ENCODE peak calls at places on chromosome 9, in five cellular contexts. M is CD8-positive, alpha-beta T cell; W is prostate gland; Q is cardiac muscle cell; H is mucosa of descending colon. X is an unnamed sample.

GRCh38 chr9:98977813-98978212 is 34.1 kb downstream of the COL15A1 start:
- DNase-seq in W (no peak), H (no peak), M (no peak), Q (no peak), X (no peak)

GRCh38 chr9:15725953-15726352 is 173.1 kb downstream of the CCDC171 start:
- DNase-seq in M (no peak), Q (no peak), H (no peak), W (no peak), X (peak)

GRCh38 chr9:133888048-133888778 is 103.9 kb downstream of the VAV2 start:
- DNase-seq in Q (no peak), H (no peak), M (no peak), W (no peak), X (no peak)

GRCh38 chr9:77063645-77064285 is 44.3 kb downstream of the FOXB2 start:
- DNase-seq in Q (peak), H (no peak), M (no peak), W (no peak), X (peak)

GRCh38 chr9:116058421-116058820 is 95.2 kb upstream of the PAPPA start:
- DNase-seq in W (no peak), H (no peak), Q (peak), M (no peak), X (no peak)

GRCh38 chr9:135887585-135888050 is 19.7 kb downstream of the CAMSAP1 start:
- DNase-seq in W (no peak), M (peak), Q (no peak), H (no peak), X (no peak)

GRCh38 chr9:130175355-130175754 is 3.2 kb downstream of the NCS1 start:
- DNase-seq in Q (no peak), M (no peak), H (no peak), W (no peak), X (no peak)

GRCh38 chr9:13513710-13514444 is 234.4 kb upstream of the MPDZ start:
- DNase-seq in Q (peak), H (no peak), M (no peak), W (peak), X (no peak)

GRCh38 chr9:35114113-35114847 is 1.4 kb downstream of the ATOSB start:
- DNase-seq in H (peak), M (peak), W (peak), Q (peak), X (peak)

GRCh38 chr9:76394896-76395244 is 644 bp upstream of the RFK start:
- DNase-seq in W (peak), M (peak), Q (peak), H (no peak), X (no peak)

DNA sequence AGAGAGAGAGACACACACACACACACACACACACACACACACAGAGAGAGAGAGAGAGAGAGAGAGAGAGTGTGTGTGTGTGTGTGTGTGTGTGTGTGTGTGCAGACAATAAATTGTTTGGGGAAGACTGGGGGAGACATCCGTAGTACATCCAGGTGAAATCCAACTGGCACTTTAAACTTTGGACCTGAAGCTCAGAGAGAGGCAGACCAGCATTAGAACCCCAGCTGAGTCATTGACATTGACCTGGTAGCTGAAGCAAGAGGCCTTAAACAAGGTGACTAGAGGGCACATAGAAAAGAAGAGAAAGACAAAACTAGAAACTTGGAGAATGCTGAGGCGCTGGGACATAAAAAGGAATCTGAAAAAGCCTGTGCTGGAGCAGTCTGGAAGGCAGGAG is 251.5 kb downstream of the CRB2 start:
- DNase-seq in Q (no peak), H (no peak), W (no peak), M (no peak), X (no peak)
- H3K4me3 ChIP-seq in Q (no peak), H (no peak), W (no peak), M (no peak), X (no peak)

DNA sequence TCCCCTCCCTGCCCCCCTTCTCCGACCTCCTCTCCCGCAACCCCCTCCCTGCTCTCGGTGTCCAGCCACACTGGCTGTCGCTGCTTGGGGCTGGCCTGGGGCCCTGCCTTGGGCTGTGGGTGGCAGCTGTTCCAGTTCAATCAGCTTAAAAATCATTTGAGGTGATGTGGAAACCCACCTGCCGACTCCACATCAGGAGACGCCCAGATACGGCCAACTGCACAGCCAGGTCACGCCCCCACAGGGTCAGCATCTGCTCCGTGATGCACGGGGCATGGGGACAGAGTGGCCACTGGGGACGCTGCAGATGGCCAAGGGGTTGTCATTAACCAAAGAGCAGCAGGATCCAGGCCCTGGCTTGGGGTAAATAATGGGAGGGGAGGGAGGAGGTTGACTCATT is 106.9 kb upstream of the MVB12B start:
- DNase-seq in H (no peak), W (no peak), Q (no peak), M (no peak), X (no peak)
- TF ChIP-seq CTCF in H (no peak), W (no peak), Q (no peak), M (no peak), X (no peak)

DNA sequence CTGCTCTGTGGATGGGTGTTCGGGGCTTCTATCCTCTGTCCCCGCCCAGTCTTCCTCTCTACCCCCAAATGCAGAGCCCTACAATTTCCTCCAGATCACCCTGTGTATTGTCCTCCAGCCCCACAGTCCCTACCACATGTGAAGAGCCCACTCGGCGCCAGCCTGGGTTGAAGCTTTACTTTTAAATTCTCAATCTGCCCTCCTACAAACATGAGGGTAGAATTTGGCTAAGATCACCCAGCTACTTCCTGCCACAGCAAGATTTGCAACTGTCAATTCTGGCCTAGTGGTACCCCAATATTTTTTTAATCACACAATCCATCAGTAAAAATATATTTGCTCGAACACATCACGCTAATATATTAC is 3.9 kb downstream of the AKNA start:
- DNase-seq in W (no peak), H (no peak), M (no peak), Q (no peak), X (no peak)
- H3K4me3 ChIP-seq in W (no peak), H (no peak), M (peak), Q (no peak), X (peak)

DNA sequence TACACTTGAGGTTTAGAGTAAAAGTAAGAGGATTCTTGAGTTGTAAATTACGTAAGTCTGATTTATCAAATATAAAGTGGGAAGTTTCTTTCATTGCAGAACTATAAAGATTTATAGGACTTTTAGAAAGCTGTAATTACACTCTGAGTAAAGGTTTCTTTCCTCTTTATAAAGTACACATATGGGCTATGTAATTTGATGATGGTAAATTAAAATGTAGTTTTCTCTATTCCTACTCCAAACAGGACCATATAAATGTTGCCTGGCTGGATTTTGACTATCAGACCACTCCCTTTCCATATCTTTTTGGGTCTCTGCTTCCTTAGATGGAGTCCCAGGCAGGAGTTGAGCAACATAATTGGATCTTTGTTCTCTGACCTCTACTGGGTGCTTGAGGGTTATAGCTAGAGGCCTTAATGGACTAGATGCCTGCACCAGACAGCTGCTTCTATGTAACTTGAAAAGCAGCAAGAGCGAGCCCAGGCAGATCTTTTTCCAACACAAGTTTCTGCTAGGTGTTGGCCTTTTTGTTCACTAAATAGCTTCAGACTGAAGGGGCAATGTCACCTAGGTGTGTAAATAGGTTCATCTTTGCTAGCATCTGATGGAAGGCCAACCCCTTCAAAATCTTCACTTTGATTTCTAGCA is 11.4 kb upstream of the TEX48 start:
- DNase-seq in M (no peak), H (no peak), Q (no peak), W (no peak), X (no peak)
- TF ChIP-seq CTCF in M (no peak), H (no peak), Q (no peak), W (no peak), X (no peak)

GRCh38 chr9:127578627-127578951 is 33.5 kb upstream of the STXBP1 start:
- DNase-seq in M (no peak), W (no peak), Q (no peak), H (no peak), X (no peak)

GRCh38 chr9:127580879-127581278 is 31.2 kb upstream of the STXBP1 start:
- DNase-seq in M (no peak), Q (no peak), W (no peak), H (no peak), X (no peak)

GRCh38 chr9:127575875-127576778 is 36.0 kb upstream of the STXBP1 start:
- DNase-seq in W (no peak), Q (no peak), H (no peak), M (no peak), X (no peak)

GRCh38 chr9:127580371-127580770 is 31.7 kb upstream of the STXBP1 start:
- DNase-seq in M (no peak), H (no peak), Q (no peak), W (no peak), X (no peak)

GRCh38 chr9:127578952-127579853 is 32.9 kb upstream of the STXBP1 start:
- DNase-seq in M (peak), Q (peak), H (peak), W (peak), X (peak)
- H3K4me3 ChIP-seq in M (no peak), Q (no peak), H (no peak), W (peak), X (peak)

GRCh38 chr9:78296893-78297671 is at the start of gene PSAT1:
- DNase-seq in Q (peak), H (peak), W (peak), M (peak), X (peak)
- TF ChIP-seq CTCF in Q (no peak), H (no peak), W (peak), M (no peak), X (no peak)

GRCh38 chr9:126298319-126298801 is 28.3 kb upstream of the MVB12B start:
- DNase-seq in Q (no peak), W (no peak), H (peak), M (no peak), X (no peak)
- H3K4me3 ChIP-seq in Q (no peak), W (no peak), H (no peak), M (no peak), X (no peak)

DNA sequence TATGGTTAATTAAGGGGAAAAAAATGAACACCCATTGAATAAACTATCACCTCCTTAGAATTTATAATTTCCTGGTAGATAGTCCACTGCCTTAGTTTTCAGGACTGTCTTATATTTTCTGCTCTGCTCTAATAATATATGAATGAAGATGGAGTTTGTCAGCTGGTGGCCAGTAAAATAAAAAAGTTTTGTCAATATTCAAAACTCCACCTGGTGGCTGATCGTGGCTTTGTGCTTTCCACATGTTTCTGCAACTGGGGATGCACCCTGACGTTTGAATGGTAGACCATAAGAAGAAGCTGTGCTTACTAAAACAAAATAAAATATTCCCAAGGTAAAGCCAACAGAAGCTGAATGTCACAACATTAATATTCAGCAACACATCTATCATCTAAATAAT is 286.6 kb upstream of the IZUMO3 start:
- DNase-seq in M (no peak), H (no peak), Q (no peak), W (no peak), X (no peak)
- TF ChIP-seq CTCF in M (no peak), H (no peak), Q (no peak), W (no peak), X (no peak)